ENCODE peak calls at places on chromosomes 11 and 22, in seven cellular contexts. X is cardiac muscle cell, W is fibroblast of lung, O is lung, T is tibial nerve, A is heart right ventricle, V is lower lobe of right lung. M is an unnamed sample. For H3K9me3, the result is how much of the 10 kb centered on the place peaks cover.

GRCh38 chr11:117691501-117691900 is 105.5 kb downstream of the DSCAML1 start:
- DNase-seq in X (no peak), V (no peak), T (no peak), W (no peak), O (no peak), A (no peak), M (no peak)

GRCh38 chr22:21947040-21948014 is 5.3 kb downstream of the PPM1F start:
- DNase-seq in A (no peak), V (no peak), W (peak), X (peak), T (no peak), O (no peak), M (no peak)

GRCh38 chr11:15770798-15771414 is 585.4 kb downstream of the SOX6 start:
- DNase-seq in T (no peak), W (peak), A (no peak), O (no peak), V (peak), X (peak), M (no peak)

GRCh38 chr11:111680486-111681175 is 78.4 kb downstream of the SIK2 start:
- DNase-seq in V (no peak), W (no peak), T (no peak), O (no peak), X (no peak), A (no peak), M (no peak)

GRCh38 chr11:8092587-8093424 is 11.8 kb downstream of the TUB start:
- DNase-seq in W (peak), X (peak), O (peak), V (peak), T (no peak), A (peak), M (no peak)

GRCh38 chr11:95387319-95387718 is 156.3 kb upstream of the SESN3 start:
- DNase-seq in X (no peak), T (no peak), W (no peak), O (no peak), V (no peak), A (no peak), M (no peak)

GRCh38 chr11:67177399-67178281 is 58.6 kb downstream of the KDM2A start:
- DNase-seq in W (no peak), T (no peak), A (no peak), V (no peak), O (no peak), X (no peak), M (no peak)

GRCh38 chr11:8265681-8266241 is 2.1 kb upstream of the LMO1 start:
- DNase-seq in O (no peak), T (no peak), X (peak), V (peak), W (no peak), A (no peak), M (no peak)

GRCh38 chr11:46692450-46692849 is 8.0 kb downstream of the ARHGAP1 start:
- DNase-seq in X (no peak), O (no peak), T (no peak), V (no peak), A (no peak), W (no peak), M (no peak)

GRCh38 chr22:38820021-38820420 is 23.8 kb downstream of the NPTXR start:
- DNase-seq in A (no peak), X (no peak), V (no peak), T (no peak), O (no peak), W (no peak), M (no peak)

GRCh38 chr11:71140206-71140919 is 112.0 kb downstream of the SHANK2 start:
- DNase-seq in O (peak), A (no peak), W (no peak), V (peak), X (no peak), T (no peak), M (no peak)

GRCh38 chr22:19614546-19614884 is 90.3 kb upstream of the CLDN5 start:
- DNase-seq in X (no peak), T (no peak), V (no peak), W (no peak), A (no peak), O (no peak), M (peak)

GRCh38 chr11:16226245-16226644 is 130.1 kb downstream of the SOX6 start:
- DNase-seq in T (no peak), O (no peak), A (peak), X (peak), W (peak), V (peak), M (no peak)

GRCh38 chr11:94130589-94131362 is 2.1 kb downstream of the PANX1 start:
- DNase-seq in W (peak), O (peak), V (no peak), T (no peak), X (peak), A (no peak), M (no peak)

GRCh38 chr22:40479126-40479800 is 108.9 kb downstream of the SGSM3 start:
- DNase-seq in V (no peak), X (no peak), A (no peak), W (no peak), O (no peak), T (no peak), M (no peak)

GRCh38 chr11:35142481-35143207 is 3.7 kb downstream of the CD44 start:
- DNase-seq in X (peak), O (no peak), W (peak), T (no peak), V (no peak), A (no peak), M (no peak)

GRCh38 chr22:35349368-35349703 is 31.6 kb upstream of the HMOX1 start:
- DNase-seq in A (no peak), O (no peak), V (no peak), X (no peak), T (no peak), W (no peak), M (peak)

GRCh38 chr22:44380716-44381500 is 68.2 kb upstream of the SHISAL1 start:
- DNase-seq in A (no peak), V (peak), O (no peak), T (no peak), X (no peak), W (no peak), M (peak)

DNA sequence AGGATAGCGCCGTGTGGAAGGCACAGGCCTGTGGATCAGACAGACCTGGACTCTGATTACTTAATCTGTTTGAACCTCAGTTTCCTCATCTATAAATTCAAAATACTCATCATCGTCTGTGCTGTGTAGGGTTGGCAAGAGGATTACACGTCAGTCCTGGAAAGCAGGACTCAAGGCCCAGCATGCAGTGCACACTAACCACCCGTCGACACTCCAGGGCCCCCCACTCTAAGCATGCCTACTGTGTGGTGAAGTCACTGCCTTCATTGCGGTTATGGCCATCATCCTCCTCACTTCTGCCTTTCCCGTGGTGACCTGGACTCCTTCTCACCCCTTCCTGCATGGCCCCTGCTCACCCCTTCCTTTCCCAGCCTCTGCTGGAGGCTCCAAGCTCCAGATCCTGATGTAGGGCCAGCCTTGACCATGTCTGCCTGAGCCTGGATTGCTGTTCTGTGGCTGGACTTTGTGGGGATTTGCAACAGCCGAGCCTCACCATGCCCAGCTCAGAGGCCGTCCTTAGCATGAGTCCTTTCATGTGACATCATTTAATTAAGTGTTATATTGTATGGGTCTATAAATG is 1158.0 kb downstream of the TBC1D22A start:
- DNase-seq in V (no peak), X (no peak), O (no peak), W (no peak), A (no peak), T (no peak), M (no peak)
- H3K9me3 ChIP-seq in V (under half), X (under half), O (under half), W (under half), A (under half), T (under half), M (under half)

DNA sequence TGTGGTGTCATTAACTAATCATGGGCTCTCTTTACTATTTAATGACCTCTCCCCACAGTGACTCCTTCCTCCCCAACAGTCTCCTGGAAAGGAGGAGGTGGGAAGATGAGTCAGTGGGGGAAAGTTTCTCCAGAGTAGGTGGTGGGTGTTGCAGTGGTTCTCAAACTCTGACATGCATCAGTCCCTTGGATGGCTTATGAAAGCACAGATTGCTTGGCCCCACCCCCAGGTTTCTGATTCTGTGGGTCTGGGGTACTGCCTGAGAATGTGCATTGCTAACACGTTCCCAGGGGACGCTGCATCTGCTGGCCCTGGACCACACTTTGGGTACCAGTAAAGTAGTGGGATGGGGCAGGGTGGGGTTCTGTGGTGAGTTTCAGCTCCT is 9.8 kb downstream of the CD82 start:
- DNase-seq in A (no peak), O (no peak), W (no peak), V (no peak), X (no peak), T (no peak), M (no peak)
- H3K27ac ChIP-seq in A (no peak), O (peak), W (peak), V (peak), X (no peak), T (no peak), M (no peak)

DNA sequence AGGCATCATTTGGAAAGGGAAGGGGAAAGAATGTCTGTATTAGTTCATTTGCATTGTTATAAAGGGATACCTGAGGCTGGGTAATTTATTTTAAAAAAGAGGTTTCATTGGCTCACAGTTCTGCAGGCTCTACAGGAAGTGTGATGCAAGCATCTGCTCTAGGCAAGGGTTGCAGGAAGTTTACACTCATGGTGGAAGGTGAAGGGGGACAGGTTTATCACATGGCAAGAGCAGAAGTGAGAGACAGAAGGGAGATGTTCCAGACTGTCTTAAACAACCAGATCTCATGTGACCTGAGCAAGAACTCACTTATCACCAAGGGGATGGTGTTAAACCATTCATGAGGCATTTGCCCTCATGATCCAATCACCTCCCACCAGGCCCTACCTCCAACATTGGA is 90.6 kb downstream of the CCDC83 start:
- DNase-seq in X (peak), T (no peak), W (no peak), O (no peak), V (no peak), A (no peak), M (no peak)
- H3K4me3 ChIP-seq in X (no peak), T (no peak), W (no peak), O (no peak), V (no peak), A (no peak), M (no peak)

DNA sequence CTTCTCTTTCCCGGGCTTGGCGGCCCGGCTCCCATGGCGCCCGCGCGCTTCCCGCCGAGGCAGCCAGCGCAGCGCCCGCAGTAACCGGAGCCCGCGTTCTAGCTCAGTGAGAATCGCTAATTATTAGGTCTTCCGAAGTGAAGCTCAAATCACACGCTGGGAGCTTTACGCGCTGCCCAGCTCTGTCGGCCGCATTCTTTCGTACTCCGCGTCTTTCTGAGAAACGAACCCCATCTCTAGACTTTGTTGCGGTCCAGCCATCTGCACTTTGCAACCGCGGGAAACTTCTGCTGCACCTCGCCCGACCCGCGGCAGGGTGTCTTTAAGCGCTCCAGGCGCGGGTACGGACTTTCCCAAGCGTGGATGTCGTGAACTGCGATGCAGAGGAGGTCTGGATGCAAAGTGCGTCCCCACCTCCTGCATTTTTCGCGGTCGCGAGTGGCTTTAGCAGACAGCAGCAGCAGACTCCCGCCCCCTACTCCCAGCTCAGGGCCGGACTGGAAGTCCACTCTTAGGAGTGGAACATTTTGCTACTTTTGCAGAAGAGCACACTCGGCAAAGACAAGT is 6.0 kb upstream of the PAX6 start:
- DNase-seq in W (no peak), O (no peak), A (no peak), T (no peak), X (no peak), V (no peak), M (no peak)
- H3K9me3 ChIP-seq in W (under half), O (under half), A (under half), T (under half), X (under half), V (under half), M (under half)